ENCODE peak calls at places on chromosomes 5 and 9, in four cellular contexts. A is cardiac muscle cell, Q is sigmoid colon, M is upper lobe of right lung. Z is an unnamed sample.

GRCh38 chr9:124941689-124942561 is 1.0 kb upstream of the GOLGA1 start:
- DNase-seq in M (peak), A (peak), Q (peak), Z (peak)

GRCh38 chr9:97468658-97469448 is 32.6 kb upstream of the TMOD1 start:
- DNase-seq in A (peak), M (peak), Q (peak), Z (peak)

GRCh38 chr9:13369426-13369825 is 89.9 kb upstream of the MPDZ start:
- DNase-seq in M (no peak), A (peak), Q (no peak), Z (no peak)

GRCh38 chr9:97419315-97419867 is 7.5 kb downstream of the TDRD7 start:
- DNase-seq in A (no peak), M (no peak), Q (no peak), Z (no peak)

GRCh38 chr9:85949591-85950335 is 8.8 kb downstream of the NAA35 start:
- DNase-seq in M (no peak), A (no peak), Q (no peak), Z (no peak)

GRCh38 chr9:81578606-81579005 is 110.7 kb downstream of the TLE1 start:
- DNase-seq in Q (no peak), M (no peak), A (no peak), Z (no peak)

GRCh38 chr5:127648997-127649550 is at the start of gene CTXN3:
- DNase-seq in Q (no peak), A (no peak), M (no peak), Z (no peak)

GRCh38 chr9:133419005-133419404 is 1.2 kb upstream of the REXO4 start:
- DNase-seq in M (no peak), A (no peak), Q (no peak), Z (no peak)

GRCh38 chr9:115847245-115847644 is 306.3 kb upstream of the PAPPA start:
- DNase-seq in M (no peak), Q (no peak), A (no peak), Z (no peak)

GRCh38 chr5:135211791-135212190 is 177.8 kb upstream of the PITX1 start:
- DNase-seq in Q (no peak), A (no peak), M (no peak), Z (peak)

GRCh38 chr9:121975801-121976277 is 117.3 kb downstream of the TTLL11 start:
- DNase-seq in M (no peak), A (no peak), Q (no peak), Z (no peak)

GRCh38 chr9:37914701-37915358 is 10.9 kb upstream of the SLC25A51 start:
- DNase-seq in M (no peak), Q (no peak), A (no peak), Z (no peak)

GRCh38 chr9:3968891-3969290 is 331.0 kb downstream of the GLIS3 start:
- DNase-seq in A (no peak), M (no peak), Q (no peak), Z (no peak)

GRCh38 chr9:79384091-79384490 is 187.7 kb upstream of the TLE4 start:
- DNase-seq in Q (no peak), M (no peak), A (no peak), Z (no peak)

GRCh38 chr5:73120222-73121108 is at the start of gene TMEM171:
- DNase-seq in Q (no peak), A (peak), M (peak), Z (no peak)

GRCh38 chr5:111224561-111224989 is 391 bp downstream of the CAMK4 start:
- DNase-seq in Q (no peak), A (no peak), M (peak), Z (peak)

GRCh38 chr5:122156724-122157325 is 27.5 kb downstream of the ZNF474 start:
- DNase-seq in M (no peak), A (peak), Q (no peak), Z (no peak)

GRCh38 chr5:140311011-140311467 is 8.1 kb upstream of the PFDN1 start:
- DNase-seq in A (no peak), M (no peak), Q (no peak), Z (no peak)

DNA sequence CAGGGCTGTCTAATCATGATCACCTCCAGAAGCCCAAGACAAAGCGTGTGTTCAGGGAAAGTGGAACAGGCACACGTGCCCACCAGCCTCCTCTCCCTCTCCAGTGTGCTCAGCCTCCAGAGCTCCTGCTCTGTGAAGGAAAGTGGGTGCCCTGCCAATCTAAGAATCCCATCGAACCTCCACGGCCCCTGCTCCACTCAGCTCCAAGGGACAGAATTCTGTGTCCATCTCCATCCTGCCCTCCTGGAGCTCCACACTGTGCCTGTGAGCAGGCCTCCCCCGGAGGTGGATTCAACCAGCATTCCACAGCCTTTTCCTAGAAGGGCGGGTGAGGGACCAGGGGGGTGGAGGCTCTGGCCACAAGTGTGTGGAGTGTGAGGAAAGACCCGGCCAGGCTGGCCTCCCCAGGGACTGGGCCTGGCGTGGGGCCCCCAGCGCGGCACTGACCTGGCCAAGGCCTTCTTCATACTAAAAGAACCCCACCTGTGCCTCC is 6.0 kb downstream of the EEIG1 start:
- DNase-seq in Q (peak), A (no peak), M (no peak), Z (no peak)
- H3K4me3 ChIP-seq in Q (peak), A (no peak), M (no peak), Z (no peak)

GRCh38 chr9:77848428-77848827 is 183.2 kb downstream of the GNAQ start:
- DNase-seq in M (no peak), Q (no peak), A (no peak), Z (no peak)
- H3K4me3 ChIP-seq in M (no peak), Q (no peak), A (no peak), Z (no peak)

DNA sequence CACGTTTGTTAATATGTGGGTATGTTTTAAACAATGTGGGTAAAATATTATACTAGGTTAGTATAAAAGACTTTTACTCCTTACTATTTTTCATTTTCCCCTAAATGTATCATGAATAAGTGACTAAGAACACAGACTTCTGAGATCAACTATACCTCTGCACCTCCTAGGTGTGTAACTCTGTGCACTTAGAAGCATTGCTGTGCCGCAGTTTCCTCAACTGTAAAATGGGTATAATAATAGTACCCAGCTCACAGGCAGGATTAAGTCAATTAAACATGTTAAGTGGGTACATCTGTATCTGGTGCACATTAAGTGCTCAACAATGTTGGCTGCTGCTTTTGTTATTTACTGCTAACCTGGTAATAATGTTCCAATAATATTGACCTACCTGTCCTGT is 21.6 kb upstream of the F2R start:
- DNase-seq in A (no peak), M (no peak), Q (no peak), Z (no peak)
- H3K4me3 ChIP-seq in A (no peak), M (no peak), Q (no peak), Z (no peak)

GRCh38 chr5:42952575-42952974 is 87.5 kb downstream of the ANXA2R start:
- DNase-seq in Q (no peak), A (no peak), M (no peak), Z (no peak)

GRCh38 chr5:42950091-42950465 is 90.0 kb downstream of the ANXA2R start:
- DNase-seq in M (no peak), A (no peak), Q (no peak), Z (no peak)

GRCh38 chr5:42950466-42951168 is 89.5 kb downstream of the ANXA2R start:
- DNase-seq in M (peak), A (no peak), Q (peak), Z (peak)

GRCh38 chr5:42951847-42952411 is 88.2 kb downstream of the ANXA2R start:
- DNase-seq in M (no peak), A (no peak), Q (no peak), Z (peak)

GRCh38 chr5:42951169-42951846 is 88.8 kb downstream of the ANXA2R start:
- DNase-seq in Q (no peak), A (no peak), M (peak), Z (peak)
- H3K4me3 ChIP-seq in Q (peak), A (no peak), M (peak), Z (peak)

DNA sequence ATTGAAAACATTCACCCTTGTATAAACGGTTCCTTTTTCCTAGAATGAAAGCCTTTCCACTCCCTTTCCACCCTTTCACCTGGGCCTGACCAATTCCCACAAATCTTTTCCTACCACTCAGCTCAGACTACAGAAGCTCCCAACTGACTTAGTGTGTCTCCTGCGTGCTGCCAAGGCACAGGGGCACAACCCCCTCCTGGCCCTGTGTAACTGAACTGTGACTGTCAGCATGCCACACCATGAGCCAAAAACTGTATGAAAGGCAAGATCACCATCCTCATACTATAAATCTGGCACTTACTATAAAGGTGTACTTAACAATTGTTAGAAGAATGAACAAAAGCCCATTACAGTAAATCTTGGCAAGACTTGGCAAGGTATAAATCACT is 11.5 kb downstream of the NOL8 start:
- DNase-seq in Q (no peak), M (no peak), A (no peak), Z (no peak)
- H3K4me3 ChIP-seq in Q (no peak), M (no peak), A (no peak), Z (no peak)

DNA sequence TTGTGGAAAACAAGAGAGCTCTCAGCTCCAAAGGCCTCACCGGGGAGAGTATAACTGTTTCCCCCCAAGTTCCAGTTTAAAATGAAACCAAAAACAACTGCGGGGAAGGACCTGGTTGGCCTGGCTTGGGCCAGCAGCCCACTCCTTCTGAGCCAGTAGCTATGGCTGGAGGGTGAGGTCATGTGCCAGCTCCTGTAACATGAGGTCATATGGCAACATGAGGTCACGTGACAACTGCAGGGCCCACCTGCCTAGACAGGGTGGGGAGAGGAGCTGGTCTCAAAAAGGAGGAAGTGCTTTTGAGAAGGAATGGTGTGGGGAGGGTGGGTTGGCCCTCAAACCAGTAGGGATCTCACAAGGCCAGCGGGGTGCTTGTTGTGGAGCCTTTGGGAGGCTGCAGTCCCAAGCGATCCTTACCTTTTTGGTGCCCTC is 29.3 kb upstream of the CRB2 start:
- DNase-seq in A (no peak), Q (no peak), M (no peak), Z (no peak)
- H3K4me3 ChIP-seq in A (no peak), Q (no peak), M (no peak), Z (no peak)

DNA sequence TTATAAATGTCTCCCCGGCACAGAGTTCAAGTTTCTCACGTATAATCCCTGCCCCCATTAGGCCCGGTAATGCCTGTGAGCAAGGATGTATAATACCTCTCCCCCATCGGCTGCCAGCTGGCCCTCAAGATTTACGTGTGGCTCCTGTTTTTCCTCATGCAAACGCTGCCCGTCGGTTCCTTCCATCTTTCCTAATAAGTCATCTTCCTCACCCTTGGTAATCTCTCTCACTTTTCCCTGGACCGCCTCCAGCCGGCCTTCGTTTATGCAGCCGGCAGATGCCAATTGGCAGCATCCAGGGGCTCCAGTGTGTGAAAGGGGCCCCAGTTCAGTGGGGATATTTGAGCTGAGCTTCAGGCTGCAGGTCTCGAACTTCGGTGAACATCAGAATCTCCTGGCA is 86.5 kb upstream of the NEURL1B start:
- DNase-seq in A (no peak), M (no peak), Q (peak), Z (no peak)
- H3K4me3 ChIP-seq in A (no peak), M (no peak), Q (no peak), Z (no peak)